ENCODE peak calls at places on chromosomes 1 and 21, in ten cellular contexts. A is SK-MEL-5; S is head of caudate nucleus; Z is fibroblast of mammary gland; O is central memory CD4-positive, alpha-beta T cell; B is T follicular helper cell; C is omental fat pad; J is T-helper 9 cell; P is activated naive CD8-positive, alpha-beta T cell treated with anti-CD3 and anti-CD28 coated beads, Interleukin-2, amount 50 U/mL, for 16 hours; W is activated T-cell treated with anti-CD3 and anti-CD28 coated beads for 1 hour. N is an unnamed sample.

GRCh38 chr1:56430141-56430839 is 149.1 kb downstream of the PLPP3 start:
- DNase-seq in A (no peak), S (no peak), Z (no peak), O (no peak), B (no peak), C (no peak), J (no peak), P (no peak), W (no peak), N (no peak)

GRCh38 chr1:161133220-161133740 is 813 bp upstream of the DEDD start:
- DNase-seq in A (no peak), S (no peak), Z (peak; percentile 15), O (no peak), B (no peak), C (no peak), J (no peak), P (no peak), W (no peak), N (no peak)

GRCh38 chr1:3028531-3029282 is 7.4 kb downstream of the ACTRT2 start:
- DNase-seq in A (no peak), S (no peak), Z (no peak), O (no peak), B (no peak), C (no peak), J (no peak), P (no peak), W (no peak), N (no peak)

GRCh38 chr1:208329291-208329690 is 85.1 kb upstream of the PLXNA2 start:
- DNase-seq in A (no peak), S (no peak), Z (no peak), O (no peak), B (no peak), C (no peak), J (no peak), P (no peak), W (no peak), N (no peak)

GRCh38 chr1:87684194-87684593 is 355.5 kb downstream of the LMO4 start:
- DNase-seq in A (no peak), S (no peak), Z (peak; percentile 15), O (peak; percentile 1), B (no peak), C (no peak), J (no peak), P (no peak), W (no peak), N (no peak)

GRCh38 chr1:239633432-239633831 is 247.1 kb downstream of the CHRM3 start:
- DNase-seq in A (no peak), S (no peak), Z (no peak), O (no peak), B (no peak), C (no peak), J (no peak), P (no peak), W (no peak), N (no peak)

GRCh38 chr21:17925900-17926299 is 106.7 kb upstream of the C21orf91 start:
- DNase-seq in A (peak; percentile 58), S (peak; percentile 33), Z (peak; percentile 47), O (no peak), B (no peak), C (no peak), J (no peak), P (no peak), W (no peak), N (no peak)

GRCh38 chr1:191306916-191307315 is 829.3 kb upstream of the BRINP3 start:
- DNase-seq in A (no peak), S (no peak), Z (no peak), O (no peak), B (no peak), C (no peak), J (no peak), P (no peak), W (no peak), N (no peak)

GRCh38 chr1:153357076-153357852 is 390 bp upstream of the S100A9 start:
- DNase-seq in A (no peak), S (peak; percentile 28), Z (no peak), O (no peak), B (no peak), C (no peak), J (no peak), P (no peak), W (no peak), N (no peak)

GRCh38 chr1:212612251-212612961 is 3.8 kb downstream of the ATF3 start:
- DNase-seq in A (no peak), S (no peak), Z (peak; percentile 27), O (no peak), B (no peak), C (no peak), J (no peak), P (no peak), W (no peak), N (no peak)

GRCh38 chr1:201538618-201539551 is at the start of gene NAV1:
- DNase-seq in A (peak; percentile 60), S (peak; percentile 81), Z (peak; percentile 87), O (no peak), B (no peak), C (no peak), J (no peak), P (no peak), W (no peak), N (no peak)

GRCh38 chr1:202029171-202029665 is 18.8 kb downstream of the ELF3 start:
- DNase-seq in A (peak; percentile 20), S (no peak), Z (peak; percentile 89), O (no peak), B (no peak), C (no peak), J (no peak), P (no peak), W (no peak), N (no peak)

GRCh38 chr1:217135569-217135915 is 412.3 kb upstream of the ESRRG start:
- DNase-seq in A (no peak), S (no peak), Z (no peak), O (no peak), B (no peak), C (no peak), J (no peak), P (no peak), W (no peak), N (no peak)

GRCh38 chr1:155697046-155697445 is 8.2 kb downstream of the DAP3 start:
- DNase-seq in A (no peak), S (no peak), Z (no peak), O (no peak), B (no peak), C (no peak), J (no peak), P (no peak), W (no peak), N (no peak)

GRCh38 chr1:232012773-232013386 is 386.3 kb downstream of the DISC1 start:
- DNase-seq in A (no peak), S (no peak), Z (peak; percentile 64), O (no peak), B (no peak), C (no peak), J (no peak), P (no peak), W (no peak), N (no peak)

GRCh38 chr1:169528214-169529067 is 42.7 kb upstream of the SLC19A2 start:
- DNase-seq in A (no peak), S (no peak), Z (no peak), O (no peak), B (no peak), C (no peak), J (no peak), P (no peak), W (no peak), N (no peak)

GRCh38 chr21:31334648-31335121 is 9.4 kb downstream of the TIAM1 start:
- DNase-seq in A (no peak), S (no peak), Z (no peak), O (no peak), B (no peak), C (no peak), J (no peak), P (no peak), W (no peak), N (no peak)

GRCh38 chr1:32223683-32224082 is 1.5 kb downstream of the EIF3I start:
- DNase-seq in A (peak; percentile 42), S (no peak), Z (peak; percentile 51), O (no peak), B (no peak), C (no peak), J (no peak), P (no peak), W (no peak), N (no peak)

GRCh38 chr1:157119008-157119407 is 19.2 kb downstream of the ETV3 start:
- DNase-seq in A (no peak), S (no peak), Z (no peak), O (no peak), B (no peak), C (no peak), J (no peak), P (no peak), W (no peak), N (no peak)

GRCh38 chr1:33294071-33295010 is 26.6 kb downstream of the A3GALT2 start:
- DNase-seq in A (no peak), S (no peak), Z (no peak), O (no peak), B (no peak), C (no peak), J (no peak), P (no peak), W (no peak), N (no peak)

GRCh38 chr1:39672551-39672947 is 642 bp upstream of the NT5C1A start:
- DNase-seq in A (no peak), S (no peak), Z (no peak), O (no peak), B (no peak), C (no peak), J (no peak), P (no peak), W (no peak), N (no peak)

GRCh38 chr1:12678350-12678749 is 34.5 kb downstream of the AADACL4 start:
- DNase-seq in A (peak; percentile 6), S (no peak), Z (no peak), O (no peak), B (no peak), C (no peak), J (no peak), P (no peak), W (no peak), N (no peak)

GRCh38 chr1:34266127-34266951 is 89.6 kb downstream of the C1orf94 start:
- DNase-seq in A (no peak), S (peak; percentile 37), Z (no peak), O (no peak), B (no peak), C (no peak), J (no peak), P (no peak), W (no peak), N (no peak)

GRCh38 chr1:167056529-167057296 is 33.5 kb downstream of the GPA33 start:
- DNase-seq in A (no peak), S (no peak), Z (no peak), O (no peak), B (no peak), C (no peak), J (no peak), P (no peak), W (no peak), N (no peak)

GRCh38 chr1:2526824-2527552 is 592 bp upstream of the PANK4 start:
- DNase-seq in A (no peak), S (peak; percentile 90), Z (peak; percentile 68), O (no peak), B (no peak), C (no peak), J (peak; percentile 25), P (no peak), W (no peak), N (peak; percentile 38)

GRCh38 chr1:244672961-244673695 is 20.2 kb downstream of the DESI2 start:
- DNase-seq in A (no peak), S (no peak), Z (peak; percentile 58), O (no peak), B (no peak), C (no peak), J (no peak), P (no peak), W (no peak), N (no peak)

GRCh38 chr1:27604579-27605299 is 795 bp upstream of the AHDC1 start:
- DNase-seq in A (no peak), S (no peak), Z (peak; percentile 26), O (no peak), B (no peak), C (no peak), J (no peak), P (no peak), W (no peak), N (no peak)

GRCh38 chr1:91608876-91609275 is 108.2 kb downstream of the CDC7 start:
- DNase-seq in A (no peak), S (no peak), Z (peak; percentile 85), O (no peak), B (no peak), C (no peak), J (no peak), P (no peak), W (no peak), N (no peak)

N was measured in activated gamma-delta T cell treated with anti-CD3 and anti-CD28 coated beads, Interleukin-2, amount 50 U/mL, for 16 hours.